ENCODE peak calls at places on chromosomes 13 and 19, in four cellular contexts. One of them, this sample, is unnamed.

GRCh38 chr19:28242317-28242927 is 970.5 kb downstream of the UQCRFS1 start:
- DNase-seq in IMR-90: no peak
- DNase-seq in K562: peak
- DNase-seq in GM12878: no peak
- DNase-seq in this sample: peak

GRCh38 chr13:32964987-32965386 is 51.2 kb upstream of the KL start:
- DNase-seq in IMR-90: no peak
- DNase-seq in K562: no peak
- DNase-seq in GM12878: no peak
- DNase-seq in this sample: no peak

GRCh38 chr13:97242755-97243497 is 20.8 kb downstream of the MBNL2 start:
- DNase-seq in IMR-90: no peak
- DNase-seq in K562: no peak
- DNase-seq in GM12878: no peak
- DNase-seq in this sample: peak

GRCh38 chr19:5058456-5059190 is 89.7 kb downstream of the KDM4B start:
- DNase-seq in IMR-90: peak
- DNase-seq in K562: no peak
- DNase-seq in GM12878: no peak
- DNase-seq in this sample: no peak

GRCh38 chr13:36163303-36163702 is 32.1 kb upstream of the DCLK1 start:
- DNase-seq in IMR-90: no peak
- DNase-seq in K562: no peak
- DNase-seq in GM12878: no peak
- DNase-seq in this sample: no peak

GRCh38 chr19:58346961-58347929 is 6.0 kb downstream of the A1BG start:
- DNase-seq in IMR-90: peak
- DNase-seq in K562: peak
- DNase-seq in GM12878: no peak
- DNase-seq in this sample: peak

GRCh38 chr13:67377919-67378318 is 147.8 kb upstream of the PCDH9 start:
- DNase-seq in IMR-90: no peak
- DNase-seq in K562: no peak
- DNase-seq in GM12878: no peak
- DNase-seq in this sample: no peak

GRCh38 chr13:27339299-27339698 is 68.7 kb downstream of the RASL11A start:
- DNase-seq in IMR-90: peak
- DNase-seq in K562: peak
- DNase-seq in GM12878: no peak
- DNase-seq in this sample: peak

GRCh38 chr19:532578-533484 is 1.3 kb downstream of the CDC34 start:
- DNase-seq in IMR-90: peak
- DNase-seq in K562: peak
- DNase-seq in GM12878: no peak
- DNase-seq in this sample: peak

GRCh38 chr13:24348797-24349515 is 39.6 kb downstream of the C1QTNF9 start:
- DNase-seq in IMR-90: no peak
- DNase-seq in K562: no peak
- DNase-seq in GM12878: no peak
- DNase-seq in this sample: no peak

GRCh38 chr13:110261166-110262081 is 45.5 kb downstream of the COL4A1 start:
- DNase-seq in IMR-90: no peak
- DNase-seq in K562: no peak
- DNase-seq in GM12878: no peak
- DNase-seq in this sample: peak

GRCh38 chr13:112446867-112447266 is 70.7 kb downstream of the SPACA7 start:
- DNase-seq in IMR-90: no peak
- DNase-seq in K562: no peak
- DNase-seq in GM12878: no peak
- DNase-seq in this sample: no peak

GRCh38 chr13:52862358-52863206 is 14.1 kb upstream of the PCDH8 start:
- DNase-seq in IMR-90: no peak
- DNase-seq in K562: peak
- DNase-seq in GM12878: no peak
- DNase-seq in this sample: peak

GRCh38 chr13:99231726-99232125 is 26.5 kb downstream of the GPR18 start:
- DNase-seq in IMR-90: no peak
- DNase-seq in K562: no peak
- DNase-seq in GM12878: no peak
- DNase-seq in this sample: no peak

GRCh38 chr19:12788682-12789097 is 2.6 kb upstream of the JUNB start:
- DNase-seq in IMR-90: peak
- DNase-seq in K562: peak
- DNase-seq in GM12878: peak
- DNase-seq in this sample: peak

GRCh38 chr19:2561895-2562294 is 86.0 kb downstream of the GADD45B start:
- DNase-seq in IMR-90: no peak
- DNase-seq in K562: no peak
- DNase-seq in GM12878: peak
- DNase-seq in this sample: no peak

GRCh38 chr19:3945838-3946237 is 13.0 kb downstream of the NMRK2 start:
- DNase-seq in IMR-90: peak
- DNase-seq in K562: no peak
- DNase-seq in GM12878: no peak
- DNase-seq in this sample: no peak

GRCh38 chr13:99677388-99677951 is 176.2 kb downstream of the TM9SF2 start:
- DNase-seq in IMR-90: no peak
- DNase-seq in K562: no peak
- DNase-seq in GM12878: no peak
- DNase-seq in this sample: no peak

GRCh38 chr19:55146648-55147218 is 2.3 kb downstream of the TNNT1 start:
- DNase-seq in IMR-90: no peak
- DNase-seq in K562: peak
- DNase-seq in GM12878: no peak
- DNase-seq in this sample: no peak

GRCh38 chr13:105918842-105919741 is 616.4 kb downstream of the EFNB2 start:
- DNase-seq in IMR-90: peak
- DNase-seq in K562: no peak
- DNase-seq in GM12878: no peak
- DNase-seq in this sample: peak

GRCh38 chr13:111049791-111050538 is 65.1 kb upstream of the ARHGEF7 start:
- DNase-seq in IMR-90: no peak
- DNase-seq in K562: peak
- DNase-seq in GM12878: no peak
- DNase-seq in this sample: peak

GRCh38 chr13:25462301-25463125 is 90.7 kb downstream of the ATP8A2 start:
- DNase-seq in IMR-90: no peak
- DNase-seq in K562: no peak
- DNase-seq in GM12878: no peak
- DNase-seq in this sample: no peak

GRCh38 chr19:3699071-3699740 is 1.1 kb downstream of the PIP5K1C start:
- DNase-seq in IMR-90: peak
- DNase-seq in K562: peak
- DNase-seq in GM12878: no peak
- DNase-seq in this sample: peak

GRCh38 chr19:52214241-52214640 is 24.4 kb downstream of the PPP2R1A start:
- DNase-seq in IMR-90: peak
- DNase-seq in K562: no peak
- DNase-seq in GM12878: no peak
- DNase-seq in this sample: no peak

GRCh38 chr13:50636007-50636704 is 207.3 kb downstream of the DLEU7 start:
- DNase-seq in IMR-90: no peak
- DNase-seq in K562: peak
- DNase-seq in GM12878: no peak
- DNase-seq in this sample: no peak

GRCh38 chr13:76790519-76791289 is 95.5 kb downstream of the KCTD12 start:
- DNase-seq in IMR-90: no peak
- DNase-seq in K562: no peak
- DNase-seq in GM12878: no peak
- DNase-seq in this sample: peak

GRCh38 chr19:46953955-46954501 is 65.6 kb upstream of the NPAS1 start:
- DNase-seq in IMR-90: no peak
- DNase-seq in K562: no peak
- DNase-seq in GM12878: no peak
- DNase-seq in this sample: no peak
- H3K27ac ChIP-seq in IMR-90: no peak
- H3K27ac ChIP-seq in K562: peak
- H3K27ac ChIP-seq in GM12878: peak
- H3K27ac ChIP-seq in this sample: no peak

DNA sequence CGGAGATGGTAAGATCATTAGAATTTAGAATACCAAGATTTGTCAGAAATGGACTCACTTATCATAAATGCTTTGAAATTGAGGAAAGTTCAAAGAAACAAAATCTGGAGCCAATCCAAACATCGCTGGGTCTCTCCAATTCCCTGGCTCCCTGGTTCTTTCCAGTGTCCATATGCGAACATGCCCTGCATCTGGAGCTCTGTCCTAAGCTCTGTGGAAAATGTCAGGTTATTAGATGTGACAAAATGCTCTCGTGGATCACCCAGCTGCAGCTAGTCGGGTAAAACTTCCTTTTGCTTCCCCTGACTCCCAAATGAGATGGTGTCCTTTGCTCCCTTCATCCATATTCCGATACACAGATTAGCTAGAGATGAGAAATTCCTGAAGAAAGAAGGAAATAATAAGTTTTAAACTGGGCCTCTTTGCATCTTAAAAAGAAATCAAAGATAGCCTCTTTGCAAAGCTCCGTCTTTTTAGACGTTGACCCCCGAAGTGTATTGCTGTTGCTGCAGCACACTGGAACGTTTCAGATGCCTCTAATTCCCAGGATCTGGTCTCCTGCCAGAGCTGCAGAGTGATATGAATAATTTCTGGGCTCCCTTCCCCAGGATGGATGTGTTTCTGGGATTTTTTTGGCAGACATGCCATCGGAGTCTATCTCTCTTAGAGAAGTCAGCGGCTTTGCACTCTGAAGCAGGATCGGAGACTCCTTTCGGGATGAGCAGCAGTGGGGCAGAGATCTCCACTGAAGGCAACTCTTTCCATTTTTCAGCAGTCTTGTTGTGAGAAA is 102.9 kb downstream of the TEX26 start:
- DNase-seq in IMR-90: peak
- DNase-seq in K562: no peak
- DNase-seq in GM12878: no peak
- DNase-seq in this sample: no peak
- TF ChIP-seq FOS in IMR-90: no peak
- TF ChIP-seq FOS in K562: no peak
- TF ChIP-seq FOS in GM12878: no peak
- TF ChIP-seq FOS in this sample: no peak

GRCh38 chr19:8488351-8488750 is 14.1 kb downstream of the PRAM1 start:
- DNase-seq in IMR-90: no peak
- DNase-seq in K562: no peak
- DNase-seq in GM12878: no peak
- DNase-seq in this sample: no peak
- H3K27ac ChIP-seq in IMR-90: no peak
- H3K27ac ChIP-seq in K562: no peak
- H3K27ac ChIP-seq in GM12878: no peak
- H3K27ac ChIP-seq in this sample: no peak

DNA sequence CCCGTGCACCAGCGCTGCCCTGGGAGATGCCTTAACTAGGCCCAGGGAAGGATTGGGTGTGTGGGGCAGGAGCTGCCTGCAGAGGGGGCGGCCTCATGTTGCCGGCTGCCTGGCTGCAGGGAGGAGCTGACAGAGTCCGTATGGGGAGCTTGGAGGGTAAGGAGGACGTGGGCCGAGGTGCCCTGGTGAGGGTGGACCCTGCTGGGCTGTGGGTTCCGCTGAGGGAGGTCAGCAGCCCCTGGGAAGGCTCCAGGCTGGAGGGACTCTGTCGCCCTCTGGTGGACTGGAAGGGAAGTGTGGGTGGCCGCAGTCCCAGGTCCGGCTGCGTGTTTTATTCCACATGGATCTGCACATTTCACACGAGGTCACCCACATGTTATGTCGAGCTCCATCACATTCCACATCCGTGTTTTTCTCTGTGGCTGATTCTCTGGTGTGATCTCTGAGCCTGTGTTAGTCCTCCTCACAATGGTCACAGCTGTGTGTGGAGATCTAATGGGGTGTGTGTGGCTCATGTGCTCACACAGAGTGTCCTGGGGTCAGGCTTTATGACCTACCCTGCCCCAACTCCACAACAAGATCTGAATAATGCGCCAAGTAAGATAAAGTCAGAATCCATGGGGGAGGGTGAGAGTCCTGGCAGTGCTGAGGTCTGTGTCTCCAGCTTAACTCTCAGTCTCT is 1.8 kb upstream of the CEACAM8 start:
- DNase-seq in IMR-90: no peak
- DNase-seq in K562: peak
- DNase-seq in GM12878: no peak
- DNase-seq in this sample: peak
- TF ChIP-seq FOS in IMR-90: no peak
- TF ChIP-seq FOS in K562: no peak
- TF ChIP-seq FOS in GM12878: no peak
- TF ChIP-seq FOS in this sample: no peak

GRCh38 chr19:35041548-35042055 is at the start of gene HPN:
- DNase-seq in IMR-90: no peak
- DNase-seq in K562: no peak
- DNase-seq in GM12878: no peak
- DNase-seq in this sample: no peak
- H3K27ac ChIP-seq in IMR-90: no peak
- H3K27ac ChIP-seq in K562: peak
- H3K27ac ChIP-seq in GM12878: no peak
- H3K27ac ChIP-seq in this sample: no peak